ENCODE peak calls at places on chromosome 2, in six cellular contexts. C is fibroblast of the conjunctiva, B is breast epithelium, E is neuronal stem cell, P is HepG2, I is Daoy. A is an unnamed sample.

GRCh38 chr2:20012282-20013060 is at the start of gene MATN3:
- DNase-seq in C (no peak), B (no peak), E (peak; percentile 68), P (peak; percentile 68), I (peak; percentile 46), A (peak; percentile 86)

GRCh38 chr2:180980185-180980942 is at the start of gene UBE2E3:
- DNase-seq in C (peak; percentile 50), B (peak; percentile 56), E (peak; percentile 82), P (peak; percentile 67), I (peak; percentile 81), A (peak; percentile 85)

GRCh38 chr2:239775623-239776440 is 249.3 kb downstream of the NDUFA10 start:
- DNase-seq in C (no peak), B (no peak), E (no peak), P (no peak), I (no peak), A (no peak)

GRCh38 chr2:42050350-42051167 is 2.7 kb downstream of the PKDCC start:
- DNase-seq in C (no peak), B (no peak), E (no peak), P (no peak), I (no peak), A (no peak)

GRCh38 chr2:3466966-3467365 is 52.4 kb downstream of the ADI1 start:
- DNase-seq in C (no peak), B (no peak), E (no peak), P (no peak), I (no peak), A (no peak)

GRCh38 chr2:46870051-46870839 is 45.4 kb downstream of the MCFD2 start:
- DNase-seq in C (no peak), B (no peak), E (no peak), P (no peak), I (no peak), A (no peak)

GRCh38 chr2:28406276-28407096 is 13.8 kb downstream of the FOSL2 start:
- DNase-seq in C (no peak), B (peak; percentile 45), E (no peak), P (no peak), I (peak; percentile 96), A (no peak)

GRCh38 chr2:52210161-52210560 is 1178.2 kb upstream of the NRXN1 start:
- DNase-seq in C (no peak), B (no peak), E (no peak), P (no peak), I (no peak), A (no peak)

GRCh38 chr2:162840598-162841246 is 2.2 kb upstream of the KCNH7 start:
- DNase-seq in C (peak; percentile 23), B (no peak), E (peak; percentile 93), P (peak; percentile 70), I (peak; percentile 48), A (peak; percentile 78)

GRCh38 chr2:191845248-191845715 is 1.6 kb downstream of the CAVIN2 start:
- DNase-seq in C (peak; percentile 44), B (no peak), E (no peak), P (peak; percentile 66), I (no peak), A (peak; percentile 23)

GRCh38 chr2:229409751-229410181 is 138.7 kb upstream of the PID1 start:
- DNase-seq in C (no peak), B (no peak), E (no peak), P (no peak), I (peak; percentile 20), A (no peak)

GRCh38 chr2:8535821-8536685 is 145.8 kb upstream of the ID2 start:
- DNase-seq in C (no peak), B (no peak), E (no peak), P (no peak), I (no peak), A (no peak)

GRCh38 chr2:149387411-149387810 is 57.0 kb downstream of the LYPD6 start:
- DNase-seq in C (no peak), B (no peak), E (no peak), P (no peak), I (no peak), A (no peak)

GRCh38 chr2:29228947-29229346 is 113.7 kb downstream of the CLIP4 start:
- DNase-seq in C (no peak), B (no peak), E (no peak), P (no peak), I (no peak), A (no peak)

GRCh38 chr2:184756161-184756560 is 157.8 kb downstream of the ZNF804A start:
- DNase-seq in C (no peak), B (no peak), E (no peak), P (no peak), I (no peak), A (no peak)

GRCh38 chr2:236180831-236181453 is 12.8 kb upstream of the GBX2 start:
- DNase-seq in C (peak; percentile 49), B (no peak), E (peak; percentile 72), P (peak; percentile 60), I (peak; percentile 72), A (peak; percentile 83)

GRCh38 chr2:119158563-119159347 is at the start of gene C1QL2:
- DNase-seq in C (no peak), B (no peak), E (peak; percentile 42), P (no peak), I (peak; percentile 26), A (peak; percentile 48)

GRCh38 chr2:69815717-69816116 is 13.7 kb upstream of the GMCL1 start:
- DNase-seq in C (no peak), B (no peak), E (no peak), P (no peak), I (peak; percentile 67), A (no peak)

GRCh38 chr2:151691621-151692020 is 42.7 kb downstream of the NEB start:
- DNase-seq in C (no peak), B (no peak), E (no peak), P (no peak), I (no peak), A (no peak)

GRCh38 chr2:66494708-66495107 is 59.8 kb downstream of the MEIS1 start:
- DNase-seq in C (peak; percentile 22), B (peak; percentile 40), E (no peak), P (peak; percentile 16), I (peak; percentile 18), A (no peak)

GRCh38 chr2:64311948-64312621 is 141.9 kb upstream of the LGALSL start:
- DNase-seq in C (peak; percentile 75), B (peak; percentile 95), E (peak; percentile 54), P (peak; percentile 85), I (peak; percentile 77), A (peak; percentile 83)

GRCh38 chr2:170022692-170023091 is 155.3 kb upstream of the MYO3B start:
- DNase-seq in C (peak; percentile 76), B (no peak), E (no peak), P (no peak), I (peak; percentile 42), A (no peak)

GRCh38 chr2:239399404-239399999 is 1.3 kb downstream of the HDAC4 start:
- DNase-seq in C (no peak), B (no peak), E (no peak), P (peak; percentile 75), I (peak; percentile 31), A (no peak)

GRCh38 chr2:121123268-121123667 is 161.7 kb downstream of the TFCP2L1 start:
- DNase-seq in C (no peak), B (no peak), E (no peak), P (no peak), I (no peak), A (no peak)

GRCh38 chr2:13488965-13489364 is 772.2 kb downstream of the TRIB2 start:
- DNase-seq in C (no peak), B (no peak), E (no peak), P (no peak), I (no peak), A (no peak)

GRCh38 chr2:191645807-191646611 is 31.9 kb upstream of the NABP1 start:
- DNase-seq in C (no peak), B (no peak), E (no peak), P (no peak), I (no peak), A (no peak)

GRCh38 chr2:145751634-145752033 is 1231.7 kb upstream of the ZEB2 start:
- DNase-seq in C (peak; percentile 30), B (no peak), E (no peak), P (no peak), I (peak; percentile 59), A (peak; percentile 15)

GRCh38 chr2:239762742-239763269 is 262.3 kb downstream of the NDUFA10 start:
- DNase-seq in C (no peak), B (no peak), E (no peak), P (no peak), I (no peak), A (no peak)

GRCh38 chr2:184305105-184305504 is 293.2 kb upstream of the ZNF804A start:
- DNase-seq in C (no peak), B (no peak), E (no peak), P (no peak), I (no peak), A (no peak)

GRCh38 chr2:132795220-132795619 is 125.2 kb upstream of the LYPD1 start:
- DNase-seq in C (no peak), B (no peak), E (no peak), P (no peak), I (no peak), A (no peak)

GRCh38 chr2:66434679-66435548 is at the start of gene MEIS1:
- DNase-seq in C (peak; percentile 87), B (peak; percentile 90), E (no peak), P (peak; percentile 91), I (peak; percentile 93), A (peak; percentile 71)

GRCh38 chr2:70805987-70806386 is 14.4 kb downstream of the CLEC4F start:
- DNase-seq in C (no peak), B (no peak), E (no peak), P (no peak), I (no peak), A (no peak)

GRCh38 chr2:208175843-208176160 is 12.4 kb upstream of the CRYGA start:
- DNase-seq in C (no peak), B (no peak), E (no peak), P (no peak), I (no peak), A (no peak)

GRCh38 chr2:34254272-34254882 is 655.3 kb upstream of the FAM98A start:
- DNase-seq in C (no peak), B (no peak), E (no peak), P (no peak), I (no peak), A (no peak)

A was measured in iPS-NIHi11.